ENCODE peak calls at places on chromosomes 3 and 15, in four cellular contexts. W, C, V and F are unnamed samples.
A peak's percentile ranks its signal among the peaks of the same experiment; 100 is the strongest.

GRCh38 chr3:159252274-159252673 is 450.4 kb downstream of the MFSD1 start:
- DNase-seq in W (no peak), C (no peak), V (peak; percentile 77), F (no peak)

GRCh38 chr15:47294765-47295259 is 422.5 kb upstream of the SEMA6D start:
- DNase-seq in W (no peak), C (no peak), V (peak; percentile 10), F (no peak)

GRCh38 chr3:45054196-45054857 is 28.2 kb downstream of the CLEC3B start:
- DNase-seq in W (no peak), C (no peak), V (peak; percentile 93), F (no peak)

GRCh38 chr15:65385868-65386253 is 8.1 kb upstream of the IGDCC3 start:
- DNase-seq in W (no peak), C (no peak), V (peak; percentile 70), F (no peak)

GRCh38 chr3:27888562-27888961 is 166.4 kb upstream of the EOMES start:
- DNase-seq in W (no peak), C (no peak), V (peak; percentile 3), F (no peak)

GRCh38 chr3:44343421-44343820 is 4.9 kb downstream of the TCAIM start:
- DNase-seq in W (no peak), C (no peak), V (no peak), F (no peak)

GRCh38 chr3:183116051-183116614 is 16.8 kb upstream of the MCCC1 start:
- DNase-seq in W (no peak), C (peak; percentile 46), V (no peak), F (peak; percentile 86)

GRCh38 chr15:32884136-32884535 is 166.3 kb downstream of the GREM1 start:
- DNase-seq in W (no peak), C (no peak), V (peak; percentile 66), F (no peak)

GRCh38 chr3:184899953-184900595 is 88.1 kb downstream of the VPS8 start:
- DNase-seq in W (no peak), C (no peak), V (no peak), F (no peak)

GRCh38 chr15:70802629-70803028 is 39.3 kb upstream of the UACA start:
- DNase-seq in W (no peak), C (no peak), V (peak; percentile 63), F (no peak)

GRCh38 chr3:39144748-39145380 is 8.5 kb downstream of the CSRNP1 start:
- DNase-seq in W (no peak), C (no peak), V (no peak), F (no peak)

GRCh38 chr3:139764936-139765335 is 87.2 kb upstream of the NMNAT3 start:
- DNase-seq in W (no peak), C (no peak), V (peak; percentile 83), F (no peak)

GRCh38 chr15:77107531-77108355 is 36.8 kb upstream of the TSPAN3 start:
- DNase-seq in W (peak; percentile 73), C (peak; percentile 57), V (peak; percentile 63), F (peak; percentile 66)

GRCh38 chr3:48634661-48635221 is 520 bp downstream of the SLC26A6 start:
- DNase-seq in W (peak; percentile 74), C (peak; percentile 36), V (peak; percentile 53), F (peak; percentile 75)

DNA sequence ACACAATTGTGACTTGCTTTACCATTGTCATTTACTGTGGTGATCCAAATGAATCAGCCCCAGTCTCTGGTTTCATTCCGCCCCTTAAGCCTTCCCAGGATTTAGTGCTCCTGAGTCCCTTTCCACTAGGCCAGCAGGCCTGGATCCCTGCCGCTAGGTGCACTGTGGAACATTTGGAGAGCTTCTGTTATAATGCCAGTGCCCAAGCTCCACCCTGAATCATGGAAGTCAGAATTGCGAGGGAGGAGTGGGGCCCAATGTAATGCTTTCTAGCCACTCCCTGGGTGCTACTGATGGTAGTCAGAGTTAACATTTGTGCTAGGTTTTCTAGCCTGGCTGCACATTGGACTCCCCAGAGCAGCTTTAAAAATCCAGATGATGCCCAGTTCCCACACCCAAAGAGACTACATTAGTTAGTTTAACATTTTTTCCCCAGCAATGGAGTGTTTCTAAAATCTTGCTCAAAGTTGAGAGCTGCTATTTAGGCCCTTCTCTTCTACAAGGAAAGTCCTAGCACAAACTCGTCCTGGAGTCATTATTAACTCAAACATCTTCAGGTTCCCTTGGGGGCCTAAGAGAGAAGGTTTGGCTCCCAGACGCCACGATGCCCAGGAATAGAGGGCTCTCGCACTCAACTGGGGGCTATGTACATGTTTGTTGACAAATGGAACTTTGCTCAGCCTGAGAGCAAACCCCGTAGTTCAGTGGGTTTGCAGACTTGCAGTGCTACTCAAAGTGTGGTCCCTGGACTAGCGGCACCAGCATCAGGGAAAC is 366.7 kb upstream of the PROK2 start:
- DNase-seq in W (no peak), C (no peak), V (no peak), F (no peak)
- TF ChIP-seq CTCF in W (no peak), C (no peak), V (no peak), F (no peak)

GRCh38 chr15:38205502-38206235 is 47.0 kb upstream of the SPRED1 start:
- DNase-seq in W (no peak), C (no peak), V (no peak), F (no peak)

GRCh38 chr15:38207591-38207990 is 45.0 kb upstream of the SPRED1 start:
- DNase-seq in W (no peak), C (no peak), V (no peak), F (no peak)

GRCh38 chr15:38211249-38211648 is 41.4 kb upstream of the SPRED1 start:
- DNase-seq in W (no peak), C (no peak), V (no peak), F (no peak)

GRCh38 chr15:38212759-38213158 is 39.9 kb upstream of the SPRED1 start:
- DNase-seq in W (no peak), C (no peak), V (no peak), F (no peak)

DNA sequence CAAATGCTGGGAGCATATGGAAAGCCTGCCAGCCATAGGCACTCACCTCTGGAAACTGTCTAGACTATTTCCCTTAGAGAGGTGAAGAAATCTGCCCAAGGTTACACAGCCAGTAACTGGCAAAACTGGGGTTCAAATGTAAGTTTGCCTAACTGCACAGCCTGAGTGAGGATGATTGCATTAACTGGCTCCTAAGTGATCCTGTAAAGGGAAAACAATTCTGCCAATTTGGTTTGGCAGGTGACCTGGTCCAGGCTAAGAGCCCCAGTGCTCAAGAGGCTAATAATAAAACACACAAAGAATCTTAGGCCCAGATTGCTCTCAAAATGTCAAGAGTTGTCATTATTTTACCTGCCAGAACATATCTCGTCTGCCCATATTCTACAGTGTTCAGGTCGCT is 43.9 kb upstream of the SPRED1 start:
- DNase-seq in W (no peak), C (no peak), V (no peak), F (no peak)
- TF ChIP-seq CTCF in W (no peak), C (no peak), V (no peak), F (no peak)

GRCh38 chr3:12541625-12542024 is 3.7 kb downstream of the MKRN2OS start:
- DNase-seq in W (no peak), C (no peak), V (no peak), F (no peak)
- TF ChIP-seq CTCF in W (peak; percentile 15), C (no peak), V (peak; percentile 5), F (no peak)

GRCh38 chr3:111688190-111688800 is 93.1 kb upstream of the ZBED2 start:
- DNase-seq in W (no peak), C (no peak), V (no peak), F (no peak)

GRCh38 chr3:111692593-111693552 is 97.7 kb upstream of the ZBED2 start:
- DNase-seq in W (no peak), C (no peak), V (no peak), F (no peak)

GRCh38 chr3:111694471-111694870 is 99.3 kb upstream of the ZBED2 start:
- DNase-seq in W (no peak), C (no peak), V (no peak), F (no peak)

GRCh38 chr3:111690242-111690641 is 95.1 kb upstream of the ZBED2 start:
- DNase-seq in W (no peak), C (no peak), V (peak; percentile 50), F (peak; percentile 29)

DNA sequence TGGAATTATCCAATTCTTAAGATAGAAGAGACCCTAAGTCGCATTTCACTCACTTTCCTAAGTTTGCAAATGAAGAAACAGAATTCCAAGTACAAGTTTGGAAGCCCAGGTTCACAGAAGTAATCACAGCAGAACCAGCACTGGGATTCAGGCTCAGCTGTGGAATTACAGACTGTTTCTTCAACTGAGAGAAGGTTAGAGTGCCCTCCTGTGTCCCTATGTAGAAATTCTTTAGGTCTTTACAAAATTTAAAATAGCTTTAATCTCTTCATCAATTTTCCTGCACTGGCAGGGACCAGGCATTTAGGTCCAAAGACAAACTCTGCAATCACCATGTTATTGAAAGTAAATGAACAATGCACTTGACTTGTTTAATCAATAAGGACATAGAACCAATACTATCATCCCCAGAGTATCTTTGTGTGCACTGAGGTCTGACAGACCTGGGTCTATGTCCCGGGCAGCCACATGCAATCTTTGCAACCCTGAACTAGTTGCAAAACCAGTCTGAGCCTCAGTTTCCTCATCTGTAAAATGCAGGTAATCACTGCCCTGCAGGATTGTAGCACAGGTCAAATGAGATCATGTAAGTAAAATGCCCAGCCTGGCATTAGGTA is 96.3 kb upstream of the ZBED2 start:
- DNase-seq in W (no peak), C (no peak), V (peak; percentile 82), F (peak; percentile 28)
- TF ChIP-seq CTCF in W (peak; percentile 25), C (peak; percentile 16), V (peak; percentile 60), F (peak; percentile 40)

GRCh38 chr15:44536298-44536961 is 517 bp upstream of the EIF3J start:
- DNase-seq in W (peak; percentile 93), C (peak; percentile 79), V (peak; percentile 73), F (no peak)
- TF ChIP-seq CTCF in W (peak; percentile 49), C (no peak), V (peak; percentile 61), F (peak; percentile 39)

GRCh38 chr3:112531358-112531781 is 30.4 kb downstream of the ATG3 start:
- DNase-seq in W (no peak), C (no peak), V (peak; percentile 73), F (peak; percentile 26)
- TF ChIP-seq CTCF in W (peak; percentile 48), C (peak; percentile 87), V (peak; percentile 47), F (peak; percentile 27)

GRCh38 chr3:50978991-50979667 is 304.4 kb downstream of the DOCK3 start:
- DNase-seq in W (no peak), C (no peak), V (no peak), F (no peak)
- TF ChIP-seq CTCF in W (no peak), C (no peak), V (no peak), F (no peak)

DNA sequence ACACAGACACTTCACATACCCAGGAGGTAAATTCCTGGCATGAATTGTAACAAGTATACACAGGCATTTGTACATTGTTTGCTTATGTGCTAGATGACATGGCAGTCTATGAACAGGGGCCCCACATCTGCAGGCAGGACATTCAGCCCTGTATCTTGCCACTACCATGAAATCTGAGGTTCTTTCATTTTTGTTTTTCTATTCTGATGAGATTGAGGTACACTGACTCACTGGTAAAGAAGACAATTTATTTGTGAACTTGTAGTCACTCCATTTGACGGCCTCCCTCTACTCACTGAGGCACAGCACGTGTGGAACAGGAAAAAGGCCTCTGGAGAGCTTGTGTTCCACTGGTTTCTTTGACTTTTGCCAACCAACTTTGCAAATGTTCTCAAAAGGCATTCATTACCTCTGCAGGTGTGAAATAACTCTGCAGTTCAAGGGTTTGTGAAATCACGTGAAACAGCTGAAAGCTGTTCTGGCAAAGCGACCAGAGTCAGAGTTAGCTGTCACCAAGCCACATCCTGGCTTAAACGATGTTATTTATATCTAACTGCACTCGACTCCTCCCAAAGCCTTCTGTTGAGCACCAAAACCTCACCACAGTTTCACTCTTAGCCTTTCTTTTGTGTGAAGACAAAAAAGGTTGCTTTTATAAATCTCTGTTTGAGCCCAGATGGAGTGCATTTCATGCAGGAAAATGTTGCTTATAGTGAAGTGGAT is 401.4 kb upstream of the CFAP20DC start:
- DNase-seq in W (no peak), C (no peak), V (peak; percentile 2), F (peak; percentile 70)
- TF ChIP-seq CTCF in W (no peak), C (no peak), V (no peak), F (no peak)

GRCh38 chr15:63403254-63403945 is 21.8 kb upstream of the CA12 start:
- DNase-seq in W (no peak), C (no peak), V (peak; percentile 30), F (no peak)
- TF ChIP-seq CTCF in W (no peak), C (no peak), V (peak; percentile 3), F (no peak)